ENCODE peak calls at places on chromosomes 1 and 21, in six cellular contexts. One of them, this sample, is unnamed.

GRCh38 chr1:3051270-3052268 is 17.4 kb upstream of the PRDM16 start:
- DNase-seq in GM12865: no peak
- DNase-seq in MM.1S: no peak
- DNase-seq in fibroblast of lung: no peak
- DNase-seq in right cardiac atrium: no peak
- DNase-seq in bronchial epithelial cell: no peak
- DNase-seq in this sample: no peak

GRCh38 chr1:233635765-233636502 is 22.0 kb downstream of the KCNK1 start:
- DNase-seq in GM12865: no peak
- DNase-seq in right cardiac atrium: no peak
- DNase-seq in fibroblast of lung: peak; percentile 76
- DNase-seq in MM.1S: no peak
- DNase-seq in bronchial epithelial cell: peak; percentile 52
- DNase-seq in this sample: no peak

GRCh38 chr1:20366766-20367602 is 76.3 kb downstream of the VWA5B1 start:
- DNase-seq in right cardiac atrium: peak; percentile 60
- DNase-seq in GM12865: no peak
- DNase-seq in fibroblast of lung: peak; percentile 59
- DNase-seq in MM.1S: no peak
- DNase-seq in bronchial epithelial cell: peak; percentile 31
- DNase-seq in this sample: no peak

GRCh38 chr1:29256395-29256794 is 20.1 kb downstream of the PTPRU start:
- DNase-seq in fibroblast of lung: no peak
- DNase-seq in right cardiac atrium: no peak
- DNase-seq in MM.1S: no peak
- DNase-seq in bronchial epithelial cell: no peak
- DNase-seq in GM12865: no peak
- DNase-seq in this sample: peak; percentile 55

GRCh38 chr21:46665566-46665965 is 30.1 kb downstream of the PRMT2 start:
- DNase-seq in bronchial epithelial cell: no peak
- DNase-seq in MM.1S: no peak
- DNase-seq in fibroblast of lung: no peak
- DNase-seq in GM12865: no peak
- DNase-seq in right cardiac atrium: no peak
- DNase-seq in this sample: no peak

GRCh38 chr1:111203681-111204210 is 3.3 kb upstream of the DENND2D start:
- DNase-seq in fibroblast of lung: peak; percentile 46
- DNase-seq in GM12865: peak; percentile 98
- DNase-seq in right cardiac atrium: peak; percentile 92
- DNase-seq in bronchial epithelial cell: peak; percentile 53
- DNase-seq in MM.1S: peak; percentile 81
- DNase-seq in this sample: peak; percentile 90

GRCh38 chr1:56872597-56872996 is 18.0 kb downstream of the C8A start:
- DNase-seq in fibroblast of lung: peak; percentile 29
- DNase-seq in MM.1S: no peak
- DNase-seq in GM12865: no peak
- DNase-seq in right cardiac atrium: no peak
- DNase-seq in bronchial epithelial cell: peak; percentile 47
- DNase-seq in this sample: no peak

GRCh38 chr1:228837817-228838716 is 102.8 kb downstream of the RHOU start:
- DNase-seq in right cardiac atrium: peak; percentile 76
- DNase-seq in GM12865: no peak
- DNase-seq in fibroblast of lung: peak; percentile 94
- DNase-seq in bronchial epithelial cell: peak; percentile 92
- DNase-seq in MM.1S: no peak
- DNase-seq in this sample: no peak

GRCh38 chr1:205262706-205263105 is 35.0 kb downstream of the TMCC2 start:
- DNase-seq in right cardiac atrium: no peak
- DNase-seq in GM12865: no peak
- DNase-seq in MM.1S: no peak
- DNase-seq in fibroblast of lung: peak; percentile 60
- DNase-seq in bronchial epithelial cell: no peak
- DNase-seq in this sample: peak; percentile 52
- H3K4me3 ChIP-seq in right cardiac atrium: no peak overlapping the region
- H3K4me3 ChIP-seq in GM12865: no peak overlapping the region
- H3K4me3 ChIP-seq in MM.1S: no peak overlapping the region
- H3K4me3 ChIP-seq in fibroblast of lung: no peak overlapping the region
- H3K4me3 ChIP-seq in bronchial epithelial cell: no peak overlapping the region
- H3K4me3 ChIP-seq in this sample: no peak overlapping the region

GRCh38 chr1:150233359-150234308 is 2.3 kb downstream of the ANP32E start:
- DNase-seq in MM.1S: peak; percentile 29
- DNase-seq in bronchial epithelial cell: peak; percentile 32
- DNase-seq in right cardiac atrium: peak; percentile 69
- DNase-seq in fibroblast of lung: peak; percentile 13
- DNase-seq in GM12865: peak; percentile 30
- DNase-seq in this sample: no peak
- H3K4me3 ChIP-seq in MM.1S: peak overlapping the region; percentile 88
- H3K4me3 ChIP-seq in bronchial epithelial cell: peak overlapping the region; percentile 66
- H3K4me3 ChIP-seq in right cardiac atrium: peak overlapping the region; percentile 77
- H3K4me3 ChIP-seq in fibroblast of lung: peak overlapping the region; percentile 67
- H3K4me3 ChIP-seq in GM12865: peak overlapping the region; percentile 98
- H3K4me3 ChIP-seq in this sample: peak overlapping the region; percentile 70

GRCh38 chr1:156119503-156120209 is 5.1 kb downstream of the LMNA start:
- DNase-seq in bronchial epithelial cell: peak; percentile 64
- DNase-seq in MM.1S: no peak
- DNase-seq in fibroblast of lung: peak; percentile 78
- DNase-seq in GM12865: peak; percentile 69
- DNase-seq in right cardiac atrium: peak; percentile 77
- DNase-seq in this sample: no peak
- H3K4me3 ChIP-seq in bronchial epithelial cell: no peak overlapping the region
- H3K4me3 ChIP-seq in MM.1S: no peak overlapping the region
- H3K4me3 ChIP-seq in fibroblast of lung: peak overlapping the region; percentile 100
- H3K4me3 ChIP-seq in GM12865: no peak overlapping the region
- H3K4me3 ChIP-seq in right cardiac atrium: peak overlapping the region; percentile 13
- H3K4me3 ChIP-seq in this sample: no peak overlapping the region

GRCh38 chr1:182227864-182228547 is 163.6 kb downstream of the GLUL start:
- DNase-seq in bronchial epithelial cell: peak; percentile 38
- DNase-seq in MM.1S: no peak
- DNase-seq in fibroblast of lung: no peak
- DNase-seq in GM12865: no peak
- DNase-seq in right cardiac atrium: no peak
- DNase-seq in this sample: no peak
- H3K4me3 ChIP-seq in bronchial epithelial cell: no peak overlapping the region
- H3K4me3 ChIP-seq in MM.1S: no peak overlapping the region
- H3K4me3 ChIP-seq in fibroblast of lung: no peak overlapping the region
- H3K4me3 ChIP-seq in GM12865: no peak overlapping the region
- H3K4me3 ChIP-seq in right cardiac atrium: no peak overlapping the region
- H3K4me3 ChIP-seq in this sample: no peak overlapping the region

DNA sequence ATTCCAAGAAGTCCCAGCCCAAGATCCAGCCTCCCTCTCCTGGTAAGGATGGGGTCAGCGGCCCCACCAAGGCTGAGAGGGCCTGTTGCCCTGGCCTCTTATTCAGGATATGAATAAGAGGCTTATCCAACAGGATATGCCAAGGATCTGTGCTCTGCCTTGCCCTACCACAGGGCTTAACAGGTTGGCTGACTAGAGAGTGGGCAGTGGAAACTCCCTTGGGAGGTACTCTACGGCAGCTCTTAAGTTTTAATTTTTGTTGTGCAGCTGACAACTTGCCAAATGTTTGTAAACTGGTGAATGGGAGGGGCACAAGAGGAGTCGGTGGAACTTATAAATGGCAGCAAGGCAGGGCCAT is 16.5 kb upstream of the PIGV start:
- DNase-seq in bronchial epithelial cell: peak; percentile 79
- DNase-seq in fibroblast of lung: no peak
- DNase-seq in MM.1S: no peak
- DNase-seq in GM12865: peak; percentile 21
- DNase-seq in right cardiac atrium: no peak
- DNase-seq in this sample: no peak
- H3K4me3 ChIP-seq in bronchial epithelial cell: no peak overlapping the region
- H3K4me3 ChIP-seq in fibroblast of lung: no peak overlapping the region
- H3K4me3 ChIP-seq in MM.1S: no peak overlapping the region
- H3K4me3 ChIP-seq in GM12865: no peak overlapping the region
- H3K4me3 ChIP-seq in right cardiac atrium: no peak overlapping the region
- H3K4me3 ChIP-seq in this sample: no peak overlapping the region

DNA sequence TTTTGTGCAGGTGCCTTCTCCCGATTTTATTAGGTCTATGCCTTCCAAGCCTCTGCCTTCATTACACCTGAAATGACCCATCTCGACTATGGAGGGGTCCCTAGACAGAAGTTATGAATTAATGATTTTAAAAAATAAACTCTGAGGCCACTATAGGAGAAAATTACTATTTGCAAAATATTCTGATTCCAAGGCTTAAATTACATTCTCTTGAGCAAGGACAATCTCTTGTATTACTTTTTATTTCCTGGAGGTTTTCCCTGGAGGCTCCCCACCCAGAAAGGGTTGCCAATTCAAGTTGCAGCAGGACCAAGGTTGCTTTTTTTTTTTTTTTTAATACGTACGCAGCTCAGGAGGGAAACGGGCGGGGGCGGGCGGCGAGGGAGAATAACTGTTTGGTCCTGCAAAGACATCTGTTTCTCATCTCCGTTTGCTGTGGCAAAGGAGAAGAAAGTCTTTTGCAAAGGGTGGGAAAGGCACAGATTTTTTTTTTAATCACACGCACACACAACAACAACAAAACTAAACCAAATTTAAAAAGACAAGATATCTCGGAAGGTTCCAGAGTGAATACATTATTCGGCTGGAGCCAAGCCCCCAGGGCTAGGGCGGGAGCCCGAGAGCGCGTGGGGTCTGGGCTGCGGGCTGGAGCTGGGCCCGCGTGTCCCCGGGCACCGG is 611 bp upstream of the SERTAD4 start:
- DNase-seq in GM12865: no peak
- DNase-seq in fibroblast of lung: peak; percentile 66
- DNase-seq in right cardiac atrium: peak; percentile 69
- DNase-seq in MM.1S: no peak
- DNase-seq in bronchial epithelial cell: peak; percentile 78
- DNase-seq in this sample: no peak
- H3K4me3 ChIP-seq in GM12865: no peak overlapping the region
- H3K4me3 ChIP-seq in fibroblast of lung: peak overlapping the region; percentile 61
- H3K4me3 ChIP-seq in right cardiac atrium: peak overlapping the region; percentile 80
- H3K4me3 ChIP-seq in MM.1S: no peak overlapping the region
- H3K4me3 ChIP-seq in bronchial epithelial cell: peak overlapping the region; percentile 66
- H3K4me3 ChIP-seq in this sample: no peak overlapping the region

GRCh38 chr1:23216771-23217420 is 406 bp downstream of the HTR1D start:
- DNase-seq in fibroblast of lung: no peak
- DNase-seq in bronchial epithelial cell: no peak
- DNase-seq in GM12865: no peak
- DNase-seq in right cardiac atrium: peak; percentile 47
- DNase-seq in MM.1S: no peak
- DNase-seq in this sample: no peak
- H3K4me3 ChIP-seq in fibroblast of lung: peak overlapping the region; percentile 28
- H3K4me3 ChIP-seq in bronchial epithelial cell: peak overlapping the region; percentile 29
- H3K4me3 ChIP-seq in GM12865: peak overlapping the region; percentile 27
- H3K4me3 ChIP-seq in right cardiac atrium: peak overlapping the region; percentile 54
- H3K4me3 ChIP-seq in MM.1S: no peak overlapping the region
- H3K4me3 ChIP-seq in this sample: no peak overlapping the region

GRCh38 chr21:42317826-42318746 is 2.9 kb upstream of the TFF3 start:
- DNase-seq in bronchial epithelial cell: no peak
- DNase-seq in right cardiac atrium: no peak
- DNase-seq in GM12865: no peak
- DNase-seq in MM.1S: no peak
- DNase-seq in fibroblast of lung: no peak
- DNase-seq in this sample: no peak
- H3K4me3 ChIP-seq in bronchial epithelial cell: no peak overlapping the region
- H3K4me3 ChIP-seq in right cardiac atrium: no peak overlapping the region
- H3K4me3 ChIP-seq in GM12865: no peak overlapping the region
- H3K4me3 ChIP-seq in MM.1S: no peak overlapping the region
- H3K4me3 ChIP-seq in fibroblast of lung: no peak overlapping the region
- H3K4me3 ChIP-seq in this sample: no peak overlapping the region

DNA sequence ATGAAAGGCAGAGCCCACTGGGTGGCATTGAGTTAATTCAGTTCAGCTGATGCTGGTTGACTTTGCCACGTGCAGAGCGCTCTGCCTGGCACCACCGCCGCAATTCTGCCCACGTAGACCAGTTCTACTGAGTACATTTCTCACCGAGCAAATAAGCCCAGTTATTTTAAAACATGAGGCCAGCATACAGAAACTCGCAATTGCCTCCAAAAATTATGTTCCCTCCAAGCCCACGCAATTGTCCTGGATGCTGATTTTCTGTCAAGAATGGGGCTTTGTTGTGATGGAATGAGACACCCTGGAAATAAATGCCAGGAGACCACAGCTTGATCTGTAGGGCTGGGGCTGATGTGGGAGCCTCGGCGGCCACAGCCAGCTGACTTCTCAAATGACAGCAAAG is 11.4 kb upstream of the PARP1 start:
- DNase-seq in bronchial epithelial cell: no peak
- DNase-seq in fibroblast of lung: no peak
- DNase-seq in right cardiac atrium: no peak
- DNase-seq in MM.1S: no peak
- DNase-seq in GM12865: no peak
- DNase-seq in this sample: no peak
- H3K4me3 ChIP-seq in bronchial epithelial cell: no peak overlapping the region
- H3K4me3 ChIP-seq in fibroblast of lung: no peak overlapping the region
- H3K4me3 ChIP-seq in right cardiac atrium: no peak overlapping the region
- H3K4me3 ChIP-seq in MM.1S: no peak overlapping the region
- H3K4me3 ChIP-seq in GM12865: no peak overlapping the region
- H3K4me3 ChIP-seq in this sample: no peak overlapping the region

DNA sequence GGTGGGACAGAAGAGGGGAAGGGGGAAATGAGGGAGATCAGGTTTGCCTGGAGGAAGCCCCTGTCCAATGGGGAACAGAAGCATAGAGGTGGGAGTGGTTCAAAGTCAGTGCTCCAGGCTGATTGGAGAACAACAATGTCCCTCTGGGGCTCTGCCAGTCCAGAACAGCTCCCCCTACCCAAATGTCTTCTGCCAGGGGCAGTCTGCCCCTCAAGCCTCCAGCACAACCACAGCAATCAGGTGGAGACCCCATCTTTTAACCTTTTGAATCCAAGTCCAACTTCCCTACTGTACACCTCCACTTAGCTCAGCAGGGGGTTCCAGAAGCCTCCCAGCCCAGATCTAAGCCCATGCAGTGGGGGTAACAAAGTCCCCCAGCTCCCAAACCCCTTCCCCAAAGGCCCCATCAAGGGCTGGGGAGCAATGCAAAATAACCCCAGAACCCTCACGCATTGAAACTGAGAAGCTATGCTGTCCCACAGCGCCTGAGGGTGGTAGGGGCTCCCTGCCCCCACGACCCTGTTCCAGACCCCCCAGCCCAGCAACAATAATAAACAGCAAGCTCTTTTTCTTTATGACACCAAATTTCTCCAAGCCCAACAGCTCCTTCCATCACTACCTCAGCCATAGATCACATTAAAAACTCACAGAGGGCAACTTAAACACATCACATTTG is 3.3 kb downstream of the AHDC1 start:
- DNase-seq in bronchial epithelial cell: peak; percentile 25
- DNase-seq in fibroblast of lung: peak; percentile 57
- DNase-seq in MM.1S: no peak
- DNase-seq in right cardiac atrium: peak; percentile 23
- DNase-seq in GM12865: no peak
- DNase-seq in this sample: no peak
- H3K4me3 ChIP-seq in bronchial epithelial cell: no peak overlapping the region
- H3K4me3 ChIP-seq in fibroblast of lung: peak overlapping the region; percentile 92
- H3K4me3 ChIP-seq in MM.1S: no peak overlapping the region
- H3K4me3 ChIP-seq in right cardiac atrium: no peak overlapping the region
- H3K4me3 ChIP-seq in GM12865: no peak overlapping the region
- H3K4me3 ChIP-seq in this sample: no peak overlapping the region